ENCODE peak calls at places on chromosomes 2 and 18, in ten cellular contexts. K is testis, D is A549, I is breast epithelium, Q is right lobe of liver, L is uterus, T is H54, G is heart left ventricle, P is body of pancreas, V is Peyer's patch. E is an unnamed sample.

GRCh38 chr18:40911582-40912254 is 1043.3 kb upstream of the PIK3C3 start:
- DNase-seq in K (no peak), D (peak), I (no peak), Q (no peak), L (no peak), T (no peak), G (no peak), P (no peak), V (no peak), E (no peak)

GRCh38 chr18:79738565-79739439 is 58.9 kb upstream of the KCNG2 start:
- DNase-seq in K (no peak), D (no peak), I (peak), Q (no peak), L (no peak), T (no peak), G (peak), P (no peak), V (no peak), E (no peak)

GRCh38 chr2:44572196-44572900 is 210.6 kb downstream of the CAMKMT start:
- DNase-seq in K (no peak), D (peak), I (no peak), Q (no peak), L (no peak), T (no peak), G (no peak), P (no peak), V (no peak), E (no peak)

GRCh38 chr2:201795608-201796477 is 10.5 kb upstream of the CDK15 start:
- DNase-seq in K (peak), D (peak), I (no peak), Q (no peak), L (no peak), T (peak), G (no peak), P (no peak), V (no peak), E (no peak)

GRCh38 chr2:127565261-127566138 is 30.0 kb downstream of the MYO7B start:
- DNase-seq in K (no peak), D (no peak), I (no peak), Q (no peak), L (no peak), T (no peak), G (no peak), P (no peak), V (no peak), E (no peak)

GRCh38 chr2:181462032-181462431 is 4.8 kb downstream of the ITGA4 start:
- DNase-seq in K (no peak), D (no peak), I (no peak), Q (no peak), L (no peak), T (no peak), G (no peak), P (no peak), V (no peak), E (no peak)

GRCh38 chr2:3379647-3380534 is at the start of gene TRAPPC12:
- DNase-seq in K (peak), D (peak), I (peak), Q (peak), L (peak), T (peak), G (peak), P (peak), V (peak), E (peak)

GRCh38 chr2:236180831-236181453 is 12.8 kb upstream of the GBX2 start:
- DNase-seq in K (peak), D (peak), I (no peak), Q (peak), L (no peak), T (peak), G (no peak), P (peak), V (no peak), E (peak)

GRCh38 chr2:67137699-67138098 is 259.4 kb upstream of the ETAA1 start:
- DNase-seq in K (no peak), D (no peak), I (no peak), Q (no peak), L (no peak), T (no peak), G (no peak), P (no peak), V (no peak), E (no peak)

GRCh38 chr18:10682368-10682714 is 156.5 kb downstream of the NAPG start:
- DNase-seq in K (no peak), D (peak), I (no peak), Q (no peak), L (no peak), T (no peak), G (no peak), P (no peak), V (no peak), E (no peak)

GRCh38 chr2:96315400-96316071 is 9.6 kb upstream of the ITPRIPL1 start:
- DNase-seq in K (no peak), D (peak), I (no peak), Q (no peak), L (no peak), T (no peak), G (no peak), P (no peak), V (peak), E (no peak)

GRCh38 chr2:188079176-188079575 is 212.5 kb upstream of the GULP1 start:
- DNase-seq in K (no peak), D (no peak), I (no peak), Q (no peak), L (no peak), T (no peak), G (no peak), P (no peak), V (no peak), E (no peak)

GRCh38 chr2:72993147-72993546 is 75.8 kb downstream of the EMX1 start:
- DNase-seq in K (peak), D (peak), I (peak), Q (no peak), L (peak), T (peak), G (no peak), P (peak), V (peak), E (peak)

GRCh38 chr2:86062043-86062442 is 43.6 kb downstream of the POLR1A start:
- DNase-seq in K (no peak), D (peak), I (no peak), Q (no peak), L (no peak), T (peak), G (no peak), P (no peak), V (no peak), E (no peak)

GRCh38 chr2:73907840-73908452 is 15.1 kb downstream of the ACTG2 start:
- DNase-seq in K (no peak), D (peak), I (no peak), Q (no peak), L (no peak), T (peak), G (no peak), P (no peak), V (peak), E (no peak)

GRCh38 chr2:186588940-186589732 is 720 bp upstream of the ITGAV start:
- DNase-seq in K (no peak), D (no peak), I (no peak), Q (no peak), L (no peak), T (no peak), G (no peak), P (no peak), V (no peak), E (no peak)

GRCh38 chr18:26210147-26210546 is 16.1 kb upstream of the TAF4B start:
- DNase-seq in K (no peak), D (no peak), I (no peak), Q (no peak), L (no peak), T (no peak), G (no peak), P (no peak), V (no peak), E (no peak)

DNA sequence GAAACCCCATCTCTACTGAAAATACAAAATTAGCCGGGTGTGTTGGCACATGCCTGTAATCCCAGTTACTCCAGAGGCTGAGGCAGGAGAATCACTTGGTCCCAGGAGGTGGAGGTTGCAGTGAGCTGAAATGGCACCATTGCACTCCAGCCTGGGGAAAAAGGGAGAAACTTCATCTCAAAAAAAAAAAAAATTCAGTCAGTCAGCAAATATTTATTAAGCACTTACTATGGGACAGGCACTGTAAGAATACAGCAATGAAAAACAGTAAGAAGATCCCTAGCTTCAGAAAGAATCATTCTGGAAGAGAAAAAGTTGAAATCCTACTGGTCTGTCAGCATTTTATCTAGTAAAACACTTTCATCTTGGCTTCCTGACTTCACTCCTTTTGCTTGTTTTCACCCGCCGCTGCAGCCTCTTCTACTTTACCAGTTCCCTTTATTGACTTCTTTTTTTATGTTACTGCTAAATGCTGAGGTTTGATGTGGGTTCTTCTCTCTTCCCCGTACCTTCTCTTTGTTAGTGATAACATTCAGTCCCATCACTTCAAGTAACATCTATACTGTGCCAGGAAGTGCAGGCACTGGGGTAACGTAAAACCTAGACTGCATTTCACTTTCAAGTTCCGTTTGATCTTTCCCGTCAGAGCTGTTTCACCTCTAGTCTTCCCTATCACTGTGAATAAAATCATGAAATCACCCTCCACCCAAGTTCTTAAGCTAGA is 10.8 kb upstream of the TAF4B start:
- DNase-seq in K (no peak), D (no peak), I (no peak), Q (no peak), L (no peak), T (no peak), G (no peak), P (no peak), V (peak), E (no peak)
- TF ChIP-seq POLR2A in K (no peak), D (no peak), I (no peak), Q (no peak), L (no peak), T (no peak), G (no peak), P (no peak), V (no peak), E (no peak)

DNA sequence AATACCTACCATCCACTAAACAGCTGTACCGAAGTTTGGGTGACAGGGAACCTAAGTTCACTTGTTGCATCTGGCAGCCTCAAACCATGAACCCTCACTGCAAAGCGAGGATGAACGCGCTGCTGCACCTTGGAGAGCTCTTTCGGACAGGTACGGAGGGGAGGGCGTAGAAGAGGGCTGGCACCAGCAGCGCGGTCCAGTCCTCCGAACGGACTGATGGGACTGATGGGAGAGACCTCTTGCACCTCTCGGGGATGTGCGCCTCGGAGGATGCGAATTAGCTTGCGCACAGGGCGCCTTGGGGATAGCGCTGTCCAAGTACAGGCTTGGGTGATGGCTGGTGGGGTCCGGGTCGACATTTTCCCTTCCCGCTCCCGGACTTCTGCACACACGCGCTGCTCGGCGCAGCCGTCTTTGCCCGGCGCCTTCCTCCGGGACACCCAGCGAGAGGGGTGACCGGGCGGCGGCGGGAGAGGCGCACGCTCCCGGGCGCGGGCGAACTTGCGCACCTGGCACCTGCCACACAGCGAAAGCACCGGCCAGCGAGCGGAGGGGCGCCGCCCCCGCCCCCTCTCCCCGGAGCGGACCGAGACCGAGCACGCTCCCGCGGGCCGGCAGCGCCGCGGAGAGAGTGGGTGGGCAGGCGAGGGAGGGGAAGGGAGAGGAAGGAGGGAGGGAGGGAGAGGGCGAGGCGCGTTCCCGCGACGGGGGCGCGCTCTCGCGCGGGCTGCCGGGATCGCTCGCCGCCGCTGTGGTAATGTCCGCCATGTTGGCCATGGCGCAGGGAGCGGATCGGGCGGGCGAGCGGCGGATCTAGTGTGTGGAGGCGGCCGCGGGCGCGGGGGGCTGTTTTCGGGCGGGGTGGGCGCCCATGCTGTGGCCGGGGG is at the start of gene EPC2:
- DNase-seq in K (peak), D (peak), I (peak), Q (peak), L (peak), T (peak), G (peak), P (peak), V (peak), E (peak)
- TF ChIP-seq POLR2A in K (no peak), D (peak), I (no peak), Q (peak), L (no peak), T (peak), G (peak), P (peak), V (peak), E (no peak)

DNA sequence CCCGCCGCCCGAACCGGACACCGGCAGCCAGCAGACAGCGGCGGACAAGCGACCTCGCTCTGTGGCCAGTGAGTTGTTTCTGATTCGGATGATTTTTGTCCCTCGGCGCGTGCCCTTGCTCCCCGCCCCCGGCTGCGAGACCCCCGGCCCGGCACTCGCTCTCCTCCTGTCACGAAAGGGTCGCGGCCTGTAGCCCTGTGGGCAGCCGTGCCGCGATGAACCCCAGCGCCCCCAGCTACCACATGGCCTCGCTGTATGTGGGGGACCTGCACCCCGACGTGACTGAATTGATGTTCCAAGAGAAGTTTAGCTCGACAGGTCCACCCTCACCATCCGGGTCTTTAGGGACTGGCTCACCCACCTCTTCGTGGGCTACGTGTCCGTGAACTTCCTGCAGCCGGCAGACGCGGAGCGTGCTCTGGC is 1257.5 kb upstream of the ACVR2A start:
- DNase-seq in K (peak), D (no peak), I (no peak), Q (no peak), L (no peak), T (no peak), G (no peak), P (no peak), V (no peak), E (no peak)
- TF ChIP-seq POLR2A in K (no peak), D (no peak), I (no peak), Q (no peak), L (no peak), T (no peak), G (no peak), P (no peak), V (no peak), E (no peak)

GRCh38 chr2:212905640-212906201 is 245.7 kb downstream of the IKZF2 start:
- DNase-seq in K (no peak), D (peak), I (no peak), Q (no peak), L (no peak), T (no peak), G (no peak), P (no peak), V (no peak), E (no peak)
- TF ChIP-seq POLR2A in K (no peak), D (no peak), I (no peak), Q (no peak), L (no peak), T (no peak), G (no peak), P (no peak), V (no peak), E (no peak)

GRCh38 chr2:120395221-120395620 is 49.3 kb downstream of the INHBB start:
- DNase-seq in K (peak), D (no peak), I (no peak), Q (no peak), L (no peak), T (no peak), G (no peak), P (no peak), V (no peak), E (peak)

GRCh38 chr2:120397362-120397811 is 51.5 kb downstream of the INHBB start:
- DNase-seq in K (peak), D (peak), I (no peak), Q (no peak), L (no peak), T (peak), G (no peak), P (no peak), V (no peak), E (peak)

GRCh38 chr2:120396519-120397361 is 50.8 kb downstream of the INHBB start:
- DNase-seq in K (peak), D (no peak), I (no peak), Q (no peak), L (no peak), T (no peak), G (no peak), P (no peak), V (no peak), E (peak)

GRCh38 chr2:120394764-120395163 is 48.8 kb downstream of the INHBB start:
- DNase-seq in K (peak), D (no peak), I (no peak), Q (no peak), L (no peak), T (no peak), G (no peak), P (no peak), V (no peak), E (peak)

DNA sequence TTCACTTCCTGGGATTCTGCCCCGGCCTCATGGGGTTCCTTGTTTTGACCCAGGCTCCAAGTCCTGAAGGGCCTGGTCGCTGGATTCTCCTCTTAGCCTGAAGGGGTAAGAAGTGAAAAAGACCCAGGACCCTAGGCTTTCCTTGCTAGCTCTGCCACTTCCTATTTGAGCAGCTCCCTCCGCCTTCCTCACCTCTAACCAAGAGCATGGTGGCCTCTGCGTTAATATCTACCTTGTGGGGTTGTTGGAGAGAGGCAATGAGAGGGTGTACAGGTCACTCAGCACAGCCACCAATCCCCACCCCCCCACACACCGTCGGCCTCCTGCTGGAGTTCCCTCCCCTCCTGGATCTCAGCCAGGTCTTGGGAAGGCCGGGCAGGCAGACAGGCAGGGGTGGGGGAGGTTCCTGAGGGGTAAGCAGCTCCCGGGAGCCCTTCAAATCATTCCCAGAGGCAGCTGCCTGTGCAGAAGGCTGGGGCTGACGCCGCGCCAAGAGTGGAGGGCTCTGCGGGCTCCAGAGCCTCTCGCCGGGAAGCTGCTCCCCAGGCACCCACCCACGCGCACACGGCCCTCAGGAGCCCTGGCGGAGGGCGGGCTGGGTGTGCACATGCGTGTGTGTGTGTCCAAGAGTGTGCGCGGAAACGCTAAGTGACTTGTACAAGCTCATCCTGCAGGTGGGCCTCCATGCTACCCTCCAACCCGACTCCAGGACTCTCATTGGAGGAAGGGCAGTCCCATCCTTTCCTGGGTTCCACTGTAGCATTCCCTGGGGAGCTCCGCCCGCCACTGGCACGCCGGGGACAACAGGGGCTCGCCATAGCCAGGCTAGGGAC is 50.0 kb downstream of the INHBB start:
- DNase-seq in K (peak), D (peak), I (no peak), Q (no peak), L (no peak), T (no peak), G (no peak), P (peak), V (no peak), E (peak)
- TF ChIP-seq POLR2A in K (no peak), D (no peak), I (no peak), Q (no peak), L (no peak), T (no peak), G (no peak), P (no peak), V (no peak), E (no peak)

GRCh38 chr2:110099036-110099420 is 16.6 kb downstream of the MALL start:
- DNase-seq in K (no peak), D (peak), I (no peak), Q (no peak), L (no peak), T (no peak), G (no peak), P (no peak), V (no peak), E (no peak)

GRCh38 chr2:110101911-110102774 is 13.5 kb downstream of the MALL start:
- DNase-seq in K (no peak), D (peak), I (peak), Q (no peak), L (no peak), T (no peak), G (no peak), P (no peak), V (no peak), E (no peak)

GRCh38 chr2:110099471-110100225 is 16.0 kb downstream of the MALL start:
- DNase-seq in K (no peak), D (no peak), I (no peak), Q (no peak), L (no peak), T (no peak), G (no peak), P (no peak), V (no peak), E (no peak)

GRCh38 chr2:110103060-110103961 is 12.3 kb downstream of the MALL start:
- DNase-seq in K (no peak), D (no peak), I (no peak), Q (no peak), L (no peak), T (no peak), G (no peak), P (no peak), V (no peak), E (no peak)

DNA sequence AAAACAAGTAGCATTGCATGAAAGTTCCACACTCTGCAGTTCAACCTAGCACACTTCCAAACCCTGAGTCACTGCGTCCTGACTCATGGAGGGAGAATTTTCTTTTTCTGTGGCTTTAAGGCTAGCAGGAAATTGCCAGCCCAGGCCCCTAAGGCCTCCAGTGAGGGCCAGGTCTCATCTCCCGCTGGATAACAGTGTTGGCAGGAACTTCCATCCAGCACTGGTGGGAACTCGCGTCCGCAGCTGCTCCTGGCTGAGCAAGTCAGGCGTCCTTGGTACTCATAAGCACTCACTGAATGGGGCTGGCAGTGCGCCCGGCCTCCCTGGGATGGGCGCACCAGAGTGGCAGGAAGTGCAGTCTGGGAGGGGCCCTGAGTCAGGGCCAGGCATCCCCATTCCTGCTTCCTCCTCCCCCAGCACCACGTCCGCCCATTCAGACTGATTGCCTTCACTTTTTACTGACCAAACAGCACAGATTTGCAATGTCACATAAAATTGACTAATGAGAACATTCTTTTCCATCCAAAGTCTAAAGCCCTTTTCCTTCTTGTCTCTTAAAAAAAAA is 14.3 kb downstream of the MALL start:
- DNase-seq in K (peak), D (peak), I (peak), Q (peak), L (peak), T (peak), G (peak), P (peak), V (peak), E (peak)
- TF ChIP-seq POLR2A in K (no peak), D (peak), I (no peak), Q (no peak), L (no peak), T (peak), G (peak), P (peak), V (peak), E (no peak)

GRCh38 chr2:177263451-177264208 is 897 bp downstream of the NFE2L2 start:
- DNase-seq in K (peak), D (peak), I (peak), Q (peak), L (peak), T (peak), G (peak), P (peak), V (peak), E (peak)
- TF ChIP-seq POLR2A in K (no peak), D (peak), I (no peak), Q (peak), L (peak), T (no peak), G (peak), P (peak), V (peak), E (no peak)

GRCh38 chr18:31243740-31244512 is 74.0 kb upstream of the DSG1 start:
- DNase-seq in K (no peak), D (no peak), I (no peak), Q (no peak), L (no peak), T (no peak), G (no peak), P (no peak), V (no peak), E (no peak)
- TF ChIP-seq POLR2A in K (no peak), D (no peak), I (no peak), Q (no peak), L (no peak), T (no peak), G (no peak), P (no peak), V (no peak), E (no peak)

E was measured in stomach.